ENCODE peak calls at places on chromosome 6, in four cellular contexts. K, D, E and B are unnamed samples.

GRCh38 chr6:142088858-142089216 is 43.9 kb upstream of the GJE1 start:
- DNase-seq in E (no peak), D (no peak), K (peak), B (peak)

GRCh38 chr6:148846778-148847761 is 100.2 kb downstream of the UST start:
- DNase-seq in K (no peak), E (no peak), D (no peak), B (peak)

GRCh38 chr6:154928325-154928922 is 66.7 kb upstream of the TIAM2 start:
- DNase-seq in E (peak), D (peak), K (peak), B (peak)

GRCh38 chr6:63440057-63440456 is 120.3 kb upstream of the LGSN start:
- DNase-seq in K (no peak), D (no peak), E (no peak), B (no peak)

GRCh38 chr6:156976144-156977088 is 199.2 kb downstream of the ARID1B start:
- DNase-seq in D (no peak), E (no peak), K (no peak), B (no peak)

GRCh38 chr6:106141441-106142237 is 55.5 kb downstream of the PRDM1 start:
- DNase-seq in K (no peak), D (no peak), E (no peak), B (peak)

GRCh38 chr6:139640453-139640852 is 266.0 kb upstream of the CITED2 start:
- DNase-seq in K (peak), D (no peak), E (no peak), B (no peak)

GRCh38 chr6:43199912-43200311 is 17.9 kb downstream of the CUL9 start:
- DNase-seq in E (no peak), D (no peak), K (no peak), B (no peak)

GRCh38 chr6:100163035-100163434 is 169.0 kb upstream of the MCHR2 start:
- DNase-seq in E (no peak), K (no peak), D (no peak), B (no peak)

GRCh38 chr6:107698146-107698545 is 126.0 kb downstream of the SCML4 start:
- DNase-seq in D (no peak), E (no peak), K (peak), B (peak)

GRCh38 chr6:37011656-37012378 is 6.4 kb downstream of the FGD2 start:
- DNase-seq in D (no peak), E (peak), K (peak), B (no peak)

GRCh38 chr6:15761045-15761502 is 98.2 kb upstream of the DTNBP1 start:
- DNase-seq in K (no peak), E (no peak), D (no peak), B (no peak)

GRCh38 chr6:70686548-70687133 is 19.0 kb downstream of the SMAP1 start:
- DNase-seq in E (peak), K (peak), D (no peak), B (peak)

GRCh38 chr6:14763139-14763538 is 482.7 kb upstream of the JARID2 start:
- DNase-seq in D (no peak), E (no peak), K (peak), B (peak)

GRCh38 chr6:165718486-165718885 is 55.4 kb upstream of the PDE10A start:
- DNase-seq in E (no peak), D (no peak), K (peak), B (no peak)

GRCh38 chr6:113630738-113631535 is 226.2 kb upstream of the MARCKS start:
- DNase-seq in K (peak), E (no peak), D (no peak), B (peak)

GRCh38 chr6:142537612-142538478 is 236.0 kb downstream of the ADGRG6 start:
- DNase-seq in E (no peak), K (peak), D (no peak), B (peak)

GRCh38 chr6:134870677-134871498 is 79.0 kb downstream of the ALDH8A1 start:
- DNase-seq in K (peak), E (no peak), D (no peak), B (peak)

GRCh38 chr6:1524040-1524480 is 85.7 kb upstream of the FOXC1 start:
- DNase-seq in K (peak), D (no peak), E (peak), B (peak)

GRCh38 chr6:20334961-20335360 is 66.7 kb upstream of the E2F3 start:
- DNase-seq in K (no peak), D (no peak), E (no peak), B (no peak)

GRCh38 chr6:90217621-90218496 is 78.8 kb downstream of the BACH2 start:
- DNase-seq in D (peak), K (no peak), E (peak), B (peak)

GRCh38 chr6:12538881-12539357 is 177.6 kb upstream of the PHACTR1 start:
- DNase-seq in K (peak), D (no peak), E (peak), B (no peak)

GRCh38 chr6:108348655-108349349 is 53.9 kb downstream of the AFG1L start:
- DNase-seq in D (no peak), E (no peak), K (no peak), B (no peak)

GRCh38 chr6:79803917-79804316 is 143.4 kb downstream of the ELOVL4 start:
- DNase-seq in E (no peak), K (no peak), D (no peak), B (no peak)

GRCh38 chr6:57265755-57266221 is 43.7 kb upstream of the RAB23 start:
- DNase-seq in D (no peak), K (peak), E (no peak), B (peak)

GRCh38 chr6:155527443-155527842 is 71.8 kb upstream of the NOX3 start:
- DNase-seq in E (no peak), D (no peak), K (no peak), B (no peak)

GRCh38 chr6:54491431-54491830 is 183.2 kb downstream of the TINAG start:
- DNase-seq in K (no peak), D (no peak), E (no peak), B (peak)

GRCh38 chr6:53793318-53793975 is 1.4 kb upstream of the LRRC1 start:
- DNase-seq in K (peak), D (no peak), E (no peak), B (peak)

GRCh38 chr6:31270788-31271640 is 878 bp downstream of the HLA-C start:
- DNase-seq in D (no peak), K (peak), E (peak), B (peak)

GRCh38 chr6:33686225-33686742 is 25.2 kb downstream of the UQCC2 start:
- DNase-seq in E (no peak), D (no peak), K (no peak), B (no peak)

GRCh38 chr6:635233-635632 is 21.7 kb downstream of the HUS1B start:
- DNase-seq in E (no peak), D (no peak), K (no peak), B (no peak)

GRCh38 chr6:163001341-163001740 is 273.6 kb downstream of the PACRG start:
- DNase-seq in D (no peak), K (no peak), E (no peak), B (no peak)

GRCh38 chr6:117414770-117415169 is 11.0 kb downstream of the ROS1 start:
- DNase-seq in D (no peak), E (no peak), K (peak), B (no peak)

GRCh38 chr6:142304241-142304640 is 2.4 kb downstream of the ADGRG6 start:
- DNase-seq in E (no peak), D (no peak), K (no peak), B (no peak)

GRCh38 chr6:57283096-57283495 is 34.3 kb upstream of the PRIM2 start:
- DNase-seq in K (no peak), D (no peak), E (no peak), B (peak)

GRCh38 chr6:7143161-7143974 is 35.6 kb downstream of the RREB1 start:
- DNase-seq in D (no peak), E (no peak), K (peak), B (no peak)
- TF ChIP-seq CTCF in D (no peak), E (no peak), K (peak), B (no peak)

GRCh38 chr6:45590225-45590624 is 212.5 kb upstream of the SUPT3H start:
- DNase-seq in K (peak), E (no peak), D (no peak), B (peak)

GRCh38 chr6:45584127-45584526 is 206.4 kb upstream of the SUPT3H start:
- DNase-seq in K (no peak), D (no peak), E (no peak), B (no peak)

GRCh38 chr6:45586216-45587171 is 208.8 kb upstream of the SUPT3H start:
- DNase-seq in E (no peak), D (no peak), K (no peak), B (peak)

GRCh38 chr6:45589367-45589766 is 211.6 kb upstream of the SUPT3H start:
- DNase-seq in K (no peak), E (no peak), D (no peak), B (peak)

GRCh38 chr6:45587229-45588060 is 209.7 kb upstream of the SUPT3H start:
- DNase-seq in E (no peak), D (no peak), K (no peak), B (peak)
- TF ChIP-seq CTCF in E (no peak), D (no peak), K (no peak), B (no peak)

DNA sequence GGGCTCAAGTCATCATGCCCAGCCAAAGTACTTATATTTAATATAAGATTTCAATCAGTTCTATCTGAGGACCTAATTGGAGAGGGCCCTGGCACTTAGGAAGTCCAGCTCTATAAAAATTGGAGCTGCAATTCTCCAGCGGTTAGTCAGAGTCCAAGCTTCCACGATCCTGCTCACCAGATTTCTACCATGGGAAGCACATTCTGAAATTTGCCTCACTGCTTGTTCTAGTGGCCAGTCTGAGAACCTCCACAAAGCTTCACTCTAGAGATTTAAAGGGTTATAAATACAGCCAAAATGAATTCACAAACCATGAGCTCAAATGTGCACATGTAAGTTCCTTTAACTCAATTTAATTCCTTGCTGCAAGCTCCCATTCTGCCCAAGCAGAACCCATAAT is 33.5 kb downstream of the PNLDC1 start:
- DNase-seq in D (no peak), K (peak), E (no peak), B (no peak)
- TF ChIP-seq CTCF in D (no peak), K (no peak), E (no peak), B (no peak)

GRCh38 chr6:11323666-11324452 is 91.4 kb upstream of the NEDD9 start:
- DNase-seq in K (no peak), E (peak), D (no peak), B (no peak)
- TF ChIP-seq CTCF in K (no peak), E (no peak), D (no peak), B (no peak)

GRCh38 chr6:167045828-167046580 is 46.8 kb downstream of the CEP43 start:
- DNase-seq in D (no peak), E (no peak), K (no peak), B (no peak)
- TF ChIP-seq CTCF in D (no peak), E (no peak), K (peak), B (no peak)

GRCh38 chr6:82088978-82089855 is 158.3 kb downstream of the IBTK start:
- DNase-seq in D (no peak), K (no peak), E (no peak), B (peak)

GRCh38 chr6:82084324-82084920 is 163.1 kb downstream of the IBTK start:
- DNase-seq in E (no peak), D (no peak), K (no peak), B (no peak)

GRCh38 chr6:82083646-82084045 is 163.9 kb downstream of the IBTK start:
- DNase-seq in E (no peak), K (no peak), D (no peak), B (no peak)

GRCh38 chr6:82085701-82086100 is 161.8 kb downstream of the IBTK start:
- DNase-seq in E (no peak), K (no peak), D (no peak), B (no peak)

DNA sequence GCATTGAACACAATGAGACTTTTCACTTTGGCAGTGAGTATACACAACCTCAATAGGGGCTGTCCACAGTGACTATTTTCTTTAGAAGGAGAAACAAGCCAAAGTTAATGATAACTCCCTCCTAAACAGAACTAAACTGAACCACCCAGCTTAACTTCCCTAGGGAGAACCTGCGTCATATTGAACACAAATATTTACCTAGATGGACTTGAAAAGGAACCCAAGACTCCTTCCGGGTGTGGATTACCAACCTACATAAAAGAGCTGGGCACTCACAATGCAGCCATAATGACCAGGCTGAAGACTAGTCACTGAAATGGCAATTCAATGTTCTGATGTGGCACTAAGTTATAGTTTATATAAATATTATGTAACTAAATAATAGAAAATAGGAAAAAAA is 160.6 kb downstream of the IBTK start:
- DNase-seq in K (no peak), D (no peak), E (no peak), B (no peak)
- TF ChIP-seq CTCF in K (no peak), D (no peak), E (no peak), B (no peak)